ENCODE peak calls at places on chromosomes 16 and 17, in four cellular contexts. V is RWPE1, T is iPS DF 6.9, I is colonic mucosa. H is an unnamed sample.

GRCh38 chr16:82456683-82457082 is 170.1 kb upstream of the CDH13 start:
- DNase-seq in V (peak), T (peak), I (peak), H (no peak)

GRCh38 chr17:48547839-48548686 is 3.2 kb upstream of the HOXB2 start:
- DNase-seq in V (no peak), I (no peak), T (no peak), H (no peak)

GRCh38 chr16:35296962-35297653 is 1837.7 kb downstream of the TP53TG3F start:
- DNase-seq in I (no peak), T (no peak), V (no peak), H (no peak)

GRCh38 chr17:8479431-8479947 is 43.8 kb downstream of the NDEL1 start:
- DNase-seq in T (no peak), V (no peak), I (no peak), H (no peak)

GRCh38 chr16:56415849-56416248 is 9.5 kb downstream of the AMFR start:
- DNase-seq in V (no peak), I (no peak), T (no peak), H (no peak)

GRCh38 chr17:27807567-27808470 is 7.5 kb upstream of the NOS2 start:
- DNase-seq in I (peak), V (no peak), T (no peak), H (no peak)

GRCh38 chr17:28174352-28175046 is 132.0 kb downstream of the NLK start:
- DNase-seq in I (no peak), T (no peak), V (peak), H (no peak)

GRCh38 chr16:86946396-86946795 is 368.0 kb downstream of the FOXL1 start:
- DNase-seq in V (no peak), T (no peak), I (no peak), H (no peak)

GRCh38 chr16:54693864-54694263 is 236.8 kb upstream of the IRX5 start:
- DNase-seq in V (no peak), T (no peak), I (no peak), H (no peak)

GRCh38 chr16:2852003-2852730 is 5.8 kb downstream of the PRSS22 start:
- DNase-seq in I (no peak), T (no peak), V (no peak), H (no peak)

GRCh38 chr17:17624776-17625175 is 33.3 kb upstream of the PEMT start:
- DNase-seq in I (no peak), T (no peak), V (no peak), H (no peak)

GRCh38 chr16:26863971-26864370 is 202.8 kb upstream of the C16orf82 start:
- DNase-seq in T (no peak), I (no peak), V (no peak), H (no peak)

GRCh38 chr17:15263206-15263579 is 1.9 kb downstream of the PMP22 start:
- DNase-seq in I (peak), T (no peak), V (no peak), H (no peak)

GRCh38 chr16:28491080-28491969 is 549 bp downstream of the CLN3 start:
- DNase-seq in V (peak), I (peak), T (no peak), H (no peak)

H was measured in iPS DF 19.7.